ENCODE peak calls at places on chromosomes 13 and 19, in nine cellular contexts. One of them, this sample, is unnamed.

GRCh38 chr19:42285988-42286348 is 16.0 kb upstream of the PRR19 start:
- DNase-seq in AG10803: no peak
- DNase-seq in BJ: no peak
- DNase-seq in stimulated activated CD4-positive, alpha-beta T cell treated with anti-CD3 and anti-CD28 coated beads, Interleukin-15, amount 100 ng/mL, for 24 hours: no peak
- DNase-seq in NCI-H2081: no peak
- DNase-seq in posterior cingulate gyrus: no peak
- DNase-seq in activated naive CD4-positive, alpha-beta T cell treated with anti-CD3 and anti-CD28 coated beads for 36 hours: no peak
- DNase-seq in mucosa of gallbladder: no peak
- DNase-seq in caudate nucleus: no peak
- DNase-seq in this sample: no peak

GRCh38 chr19:17481986-17482385 is 11.7 kb downstream of the SLC27A1 start:
- DNase-seq in mucosa of gallbladder: no peak
- DNase-seq in posterior cingulate gyrus: no peak
- DNase-seq in activated naive CD4-positive, alpha-beta T cell treated with anti-CD3 and anti-CD28 coated beads for 36 hours: no peak
- DNase-seq in NCI-H2081: no peak
- DNase-seq in stimulated activated CD4-positive, alpha-beta T cell treated with anti-CD3 and anti-CD28 coated beads, Interleukin-15, amount 100 ng/mL, for 24 hours: no peak
- DNase-seq in AG10803: no peak
- DNase-seq in BJ: no peak
- DNase-seq in caudate nucleus: no peak
- DNase-seq in this sample: no peak

GRCh38 chr19:2624537-2625091 is 77.9 kb downstream of the GNG7 start:
- DNase-seq in BJ: no peak
- DNase-seq in caudate nucleus: no peak
- DNase-seq in posterior cingulate gyrus: no peak
- DNase-seq in stimulated activated CD4-positive, alpha-beta T cell treated with anti-CD3 and anti-CD28 coated beads, Interleukin-15, amount 100 ng/mL, for 24 hours: no peak
- DNase-seq in AG10803: no peak
- DNase-seq in mucosa of gallbladder: no peak
- DNase-seq in NCI-H2081: no peak
- DNase-seq in activated naive CD4-positive, alpha-beta T cell treated with anti-CD3 and anti-CD28 coated beads for 36 hours: no peak
- DNase-seq in this sample: no peak

GRCh38 chr13:52851153-52851962 is 2.9 kb upstream of the PCDH8 start:
- DNase-seq in activated naive CD4-positive, alpha-beta T cell treated with anti-CD3 and anti-CD28 coated beads for 36 hours: peak; percentile 32
- DNase-seq in mucosa of gallbladder: no peak
- DNase-seq in AG10803: peak; percentile 9
- DNase-seq in stimulated activated CD4-positive, alpha-beta T cell treated with anti-CD3 and anti-CD28 coated beads, Interleukin-15, amount 100 ng/mL, for 24 hours: peak; percentile 36
- DNase-seq in posterior cingulate gyrus: no peak
- DNase-seq in caudate nucleus: peak; percentile 71
- DNase-seq in BJ: no peak
- DNase-seq in NCI-H2081: no peak
- DNase-seq in this sample: no peak

GRCh38 chr13:109479991-109480696 is 306.2 kb downstream of the IRS2 start:
- DNase-seq in posterior cingulate gyrus: no peak
- DNase-seq in NCI-H2081: no peak
- DNase-seq in caudate nucleus: no peak
- DNase-seq in mucosa of gallbladder: peak; percentile 38
- DNase-seq in AG10803: peak; percentile 51
- DNase-seq in stimulated activated CD4-positive, alpha-beta T cell treated with anti-CD3 and anti-CD28 coated beads, Interleukin-15, amount 100 ng/mL, for 24 hours: no peak
- DNase-seq in activated naive CD4-positive, alpha-beta T cell treated with anti-CD3 and anti-CD28 coated beads for 36 hours: no peak
- DNase-seq in BJ: no peak
- DNase-seq in this sample: no peak

GRCh38 chr13:31114641-31115040 is 47.1 kb downstream of the HSPH1 start:
- DNase-seq in caudate nucleus: no peak
- DNase-seq in posterior cingulate gyrus: no peak
- DNase-seq in AG10803: no peak
- DNase-seq in NCI-H2081: no peak
- DNase-seq in stimulated activated CD4-positive, alpha-beta T cell treated with anti-CD3 and anti-CD28 coated beads, Interleukin-15, amount 100 ng/mL, for 24 hours: no peak
- DNase-seq in BJ: no peak
- DNase-seq in activated naive CD4-positive, alpha-beta T cell treated with anti-CD3 and anti-CD28 coated beads for 36 hours: no peak
- DNase-seq in mucosa of gallbladder: no peak
- DNase-seq in this sample: no peak

GRCh38 chr19:49932731-49933131 is 3.4 kb upstream of the NUP62 start:
- DNase-seq in NCI-H2081: no peak
- DNase-seq in AG10803: no peak
- DNase-seq in stimulated activated CD4-positive, alpha-beta T cell treated with anti-CD3 and anti-CD28 coated beads, Interleukin-15, amount 100 ng/mL, for 24 hours: peak; percentile 51
- DNase-seq in posterior cingulate gyrus: no peak
- DNase-seq in activated naive CD4-positive, alpha-beta T cell treated with anti-CD3 and anti-CD28 coated beads for 36 hours: peak; percentile 68
- DNase-seq in mucosa of gallbladder: no peak
- DNase-seq in BJ: no peak
- DNase-seq in caudate nucleus: no peak
- DNase-seq in this sample: no peak

GRCh38 chr19:10206226-10206873 is 11.6 kb upstream of the DNMT1 start:
- DNase-seq in stimulated activated CD4-positive, alpha-beta T cell treated with anti-CD3 and anti-CD28 coated beads, Interleukin-15, amount 100 ng/mL, for 24 hours: no peak
- DNase-seq in BJ: no peak
- DNase-seq in AG10803: peak; percentile 41
- DNase-seq in mucosa of gallbladder: no peak
- DNase-seq in posterior cingulate gyrus: no peak
- DNase-seq in NCI-H2081: no peak
- DNase-seq in caudate nucleus: no peak
- DNase-seq in activated naive CD4-positive, alpha-beta T cell treated with anti-CD3 and anti-CD28 coated beads for 36 hours: no peak
- DNase-seq in this sample: no peak

GRCh38 chr13:37681295-37682032 is 82.9 kb upstream of the POSTN start:
- DNase-seq in stimulated activated CD4-positive, alpha-beta T cell treated with anti-CD3 and anti-CD28 coated beads, Interleukin-15, amount 100 ng/mL, for 24 hours: no peak
- DNase-seq in activated naive CD4-positive, alpha-beta T cell treated with anti-CD3 and anti-CD28 coated beads for 36 hours: no peak
- DNase-seq in NCI-H2081: no peak
- DNase-seq in AG10803: peak; percentile 68
- DNase-seq in posterior cingulate gyrus: no peak
- DNase-seq in caudate nucleus: no peak
- DNase-seq in mucosa of gallbladder: peak; percentile 18
- DNase-seq in BJ: peak; percentile 79
- DNase-seq in this sample: no peak

GRCh38 chr19:33205531-33206260 is 11.6 kb downstream of the LRP3 start:
- DNase-seq in AG10803: no peak
- DNase-seq in stimulated activated CD4-positive, alpha-beta T cell treated with anti-CD3 and anti-CD28 coated beads, Interleukin-15, amount 100 ng/mL, for 24 hours: no peak
- DNase-seq in caudate nucleus: no peak
- DNase-seq in BJ: no peak
- DNase-seq in posterior cingulate gyrus: no peak
- DNase-seq in NCI-H2081: no peak
- DNase-seq in activated naive CD4-positive, alpha-beta T cell treated with anti-CD3 and anti-CD28 coated beads for 36 hours: no peak
- DNase-seq in mucosa of gallbladder: no peak
- DNase-seq in this sample: no peak

GRCh38 chr13:99075268-99076191 is 97.7 kb upstream of the DOCK9 start:
- DNase-seq in NCI-H2081: no peak
- DNase-seq in mucosa of gallbladder: no peak
- DNase-seq in BJ: no peak
- DNase-seq in activated naive CD4-positive, alpha-beta T cell treated with anti-CD3 and anti-CD28 coated beads for 36 hours: no peak
- DNase-seq in caudate nucleus: no peak
- DNase-seq in AG10803: no peak
- DNase-seq in stimulated activated CD4-positive, alpha-beta T cell treated with anti-CD3 and anti-CD28 coated beads, Interleukin-15, amount 100 ng/mL, for 24 hours: no peak
- DNase-seq in posterior cingulate gyrus: no peak
- DNase-seq in this sample: no peak

GRCh38 chr13:30429721-30430694 is 7.7 kb downstream of the UBE2L5 start:
- DNase-seq in activated naive CD4-positive, alpha-beta T cell treated with anti-CD3 and anti-CD28 coated beads for 36 hours: peak; percentile 53
- DNase-seq in BJ: peak; percentile 64
- DNase-seq in NCI-H2081: no peak
- DNase-seq in caudate nucleus: no peak
- DNase-seq in AG10803: peak; percentile 85
- DNase-seq in stimulated activated CD4-positive, alpha-beta T cell treated with anti-CD3 and anti-CD28 coated beads, Interleukin-15, amount 100 ng/mL, for 24 hours: peak; percentile 51
- DNase-seq in mucosa of gallbladder: no peak
- DNase-seq in posterior cingulate gyrus: no peak
- DNase-seq in this sample: no peak

This sample was measured in NCI-H1694 treated with DMSO at 0.1 percent for 48 hours.